ENCODE peak calls at places on chromosomes 1 and 21, in seven cellular contexts. C is GM12892, D is nephron progenitor cell, G is PC-9, R is right lobe of liver, H is breast epithelium, I is KBM-7. K is an unnamed sample.

GRCh38 chr1:153563991-153564390 is 1.7 kb downstream of the S100A2 start:
- DNase-seq in C (no peak), D (no peak), G (no peak), R (no peak), H (no peak), I (no peak), K (no peak)

GRCh38 chr21:17660449-17660848 is 47.7 kb upstream of the BTG3 start:
- DNase-seq in C (no peak), D (no peak), G (peak; percentile 67), R (no peak), H (no peak), I (peak; percentile 32), K (no peak)

GRCh38 chr1:233675394-233675793 is 61.5 kb downstream of the KCNK1 start:
- DNase-seq in C (no peak), D (no peak), G (no peak), R (no peak), H (no peak), I (no peak), K (no peak)

GRCh38 chr1:41664861-41665640 is 180.6 kb upstream of the EDN2 start:
- DNase-seq in C (no peak), D (no peak), G (peak; percentile 89), R (no peak), H (peak; percentile 93), I (no peak), K (no peak)

GRCh38 chr1:100950311-100950710 is 54.4 kb downstream of the SLC30A7 start:
- DNase-seq in C (no peak), D (no peak), G (no peak), R (no peak), H (no peak), I (no peak), K (no peak)

GRCh38 chr21:27796106-27796505 is 829.2 kb upstream of the ADAMTS5 start:
- DNase-seq in C (no peak), D (no peak), G (no peak), R (no peak), H (no peak), I (no peak), K (no peak)

GRCh38 chr21:31409849-31410762 is 66.0 kb upstream of the TIAM1 start:
- DNase-seq in C (no peak), D (no peak), G (no peak), R (peak; percentile 10), H (no peak), I (no peak), K (no peak)

GRCh38 chr1:175163702-175164101 is 28.9 kb downstream of the KIAA0040 start:
- DNase-seq in C (no peak), D (no peak), G (no peak), R (no peak), H (no peak), I (no peak), K (no peak)

GRCh38 chr1:186502087-186502486 is 41.2 kb upstream of the PDC start:
- DNase-seq in C (no peak), D (no peak), G (no peak), R (no peak), H (no peak), I (no peak), K (no peak)

K was measured in GM12878.